ENCODE peak calls at places on chromosomes 7 and 10, in six cellular contexts. O is NCI-H446 treated with DMSO at 0.1 percent for 48 hours, P is natural killer cell, M is Right ventricle myocardium superior, T is midbrain, B is breast epithelium. R is an unnamed sample.

GRCh38 chr10:96275685-96276418 is 4.5 kb upstream of the BLNK start:
- DNase-seq in O (peak; percentile 59), P (no peak), M (peak; percentile 65), T (peak; percentile 21), B (peak; percentile 60), R (no peak)

GRCh38 chr7:43492906-43493305 is 90.0 kb upstream of the STK17A start:
- DNase-seq in M (no peak), B (no peak), T (no peak), P (no peak), O (no peak), R (no peak)

GRCh38 chr10:72220637-72221036 is 4.6 kb upstream of the ASCC1 start:
- DNase-seq in O (no peak), T (no peak), B (no peak), P (no peak), M (no peak), R (no peak)

GRCh38 chr10:103452714-103453230 is 602 bp upstream of the CALHM2 start:
- DNase-seq in O (no peak), T (no peak), M (peak; percentile 36), B (no peak), P (no peak), R (no peak)

GRCh38 chr10:117759266-117759665 is 216.7 kb downstream of the EMX2 start:
- DNase-seq in M (no peak), O (no peak), T (no peak), P (no peak), B (no peak), R (no peak)

GRCh38 chr10:4205113-4205512 is 420.1 kb upstream of the KLF6 start:
- DNase-seq in T (no peak), B (no peak), P (no peak), M (no peak), O (no peak), R (no peak)

GRCh38 chr7:114889646-114890285 is 32.1 kb upstream of the MDFIC start:
- DNase-seq in O (peak; percentile 2), T (no peak), B (no peak), M (no peak), P (no peak), R (no peak)

GRCh38 chr7:120554960-120555571 is 282.1 kb downstream of the KCND2 start:
- DNase-seq in P (no peak), T (peak; percentile 12), O (peak; percentile 48), B (no peak), M (no peak), R (no peak)

GRCh38 chr7:77629797-77630196 is 66.5 kb upstream of the RSBN1L start:
- DNase-seq in P (no peak), M (no peak), O (no peak), T (no peak), B (no peak), R (no peak)

GRCh38 chr7:77687100-77687746 is 9.0 kb upstream of the RSBN1L start:
- DNase-seq in P (no peak), B (no peak), O (no peak), T (no peak), M (no peak), R (no peak)

GRCh38 chr7:105429746-105430612 is 41.3 kb upstream of the SRPK2 start:
- DNase-seq in T (no peak), P (peak; percentile 19), O (peak; percentile 53), B (no peak), M (no peak), R (peak; percentile 31)

GRCh38 chr10:70430489-70431445 is 10.7 kb downstream of the NODAL start:
- DNase-seq in T (peak; percentile 45), O (no peak), B (no peak), M (peak; percentile 59), P (no peak), R (no peak)

R was measured in stimulated activated naive CD4-positive, alpha-beta T cell.